ENCODE peak calls at places on chromosomes 7 and 10, in eight cellular contexts. W is AG10803; N is DMS79 treated with DMSO at 0.1 percent for 48 hours; V is ELR; E is NCI-H345; D is stimulated activated CD4-positive, alpha-beta T cell treated with anti-CD3 and anti-CD28 coated beads, Interleukin-4, amount 100 ng/mL, for 1 hour; X is right lobe of liver; O is central memory CD4-positive, alpha-beta T cell. C is an unnamed sample.

GRCh38 chr10:72087969-72088878 is at the start of gene SPOCK2:
- DNase-seq in W (no peak), N (no peak), V (no peak), E (peak), D (peak), X (no peak), O (peak), C (no peak)

GRCh38 chr10:62610649-62611229 is 193.8 kb upstream of the ADO start:
- DNase-seq in W (peak), N (no peak), V (peak), E (peak), D (peak), X (no peak), O (peak), C (peak)

GRCh38 chr10:35613107-35613440 is 7.9 kb downstream of the GJD4 start:
- DNase-seq in W (no peak), N (no peak), V (no peak), E (no peak), D (no peak), X (no peak), O (no peak), C (no peak)

GRCh38 chr7:35349001-35349400 is 95.1 kb upstream of the TBX20 start:
- DNase-seq in W (no peak), N (no peak), V (no peak), E (no peak), D (no peak), X (no peak), O (no peak), C (no peak)

GRCh38 chr10:95278061-95278988 is 12.5 kb downstream of the PDLIM1 start:
- DNase-seq in W (peak), N (no peak), V (no peak), E (no peak), D (no peak), X (no peak), O (no peak), C (peak)

GRCh38 chr10:96995851-96996250 is 163.8 kb downstream of the LCOR start:
- DNase-seq in W (peak), N (peak), V (peak), E (no peak), D (no peak), X (no peak), O (no peak), C (no peak)

GRCh38 chr7:137245186-137245585 is 98.3 kb downstream of the PTN start:
- DNase-seq in W (no peak), N (no peak), V (peak), E (no peak), D (no peak), X (no peak), O (no peak), C (no peak)

GRCh38 chr7:101705327-101705726 is 76.2 kb upstream of the MYL10 start:
- DNase-seq in W (no peak), N (no peak), V (no peak), E (no peak), D (no peak), X (no peak), O (no peak), C (no peak)

GRCh38 chr10:113285291-113285690 is 267.6 kb upstream of the HABP2 start:
- DNase-seq in W (peak), N (no peak), V (no peak), E (no peak), D (no peak), X (no peak), O (no peak), C (no peak)

GRCh38 chr7:4190021-4190981 is 491.8 kb upstream of the FOXK1 start:
- DNase-seq in W (no peak), N (no peak), V (no peak), E (no peak), D (no peak), X (no peak), O (no peak), C (no peak)

GRCh38 chr10:70462349-70462984 is 16.1 kb upstream of the PALD1 start:
- DNase-seq in W (peak), N (peak), V (no peak), E (peak), D (no peak), X (no peak), O (no peak), C (peak)

GRCh38 chr10:44253769-44254462 is 131.0 kb downstream of the CXCL12 start:
- DNase-seq in W (peak), N (no peak), V (peak), E (no peak), D (no peak), X (peak), O (no peak), C (peak)

GRCh38 chr7:3937146-3937545 is 636.1 kb downstream of the SDK1 start:
- DNase-seq in W (no peak), N (no peak), V (no peak), E (no peak), D (no peak), X (no peak), O (no peak), C (no peak)

GRCh38 chr10:106175760-106176377 is 988.6 kb downstream of the SORCS1 start:
- DNase-seq in W (peak), N (peak), V (peak), E (no peak), D (no peak), X (no peak), O (no peak), C (no peak)

GRCh38 chr10:59745163-59745650 is 8.0 kb downstream of the MRLN start:
- DNase-seq in W (no peak), N (no peak), V (no peak), E (no peak), D (no peak), X (no peak), O (no peak), C (no peak)

GRCh38 chr10:88840104-88840503 is 11.5 kb downstream of the ANKRD22 start:
- DNase-seq in W (no peak), N (no peak), V (no peak), E (no peak), D (no peak), X (no peak), O (no peak), C (no peak)

GRCh38 chr10:114709966-114710365 is 51.9 kb upstream of the ABLIM1 start:
- DNase-seq in W (peak), N (no peak), V (peak), E (no peak), D (no peak), X (no peak), O (no peak), C (peak)

GRCh38 chr10:30574423-30574796 is 55.1 kb downstream of the LYZL2 start:
- DNase-seq in W (no peak), N (no peak), V (no peak), E (no peak), D (no peak), X (no peak), O (no peak), C (no peak)

C was measured in LHCN-M2.